ENCODE peak calls at places on chromosomes 11 and 22, in four cellular contexts. Q is heart right ventricle, E is HCT116, Y is tibial artery. Z is an unnamed sample.

GRCh38 chr11:21411114-21411513 is 741.7 kb downstream of the NELL1 start:
- DNase-seq in Q (no peak), E (no peak), Y (no peak), Z (no peak)

GRCh38 chr22:30212996-30213441 is 33.5 kb downstream of the LIF start:
- DNase-seq in Q (no peak), E (no peak), Y (no peak), Z (no peak)

GRCh38 chr11:5892908-5893307 is at the start of gene OR52E5:
- DNase-seq in Q (no peak), E (no peak), Y (no peak), Z (no peak)

GRCh38 chr22:50032109-50032871 is 19.7 kb upstream of the IL17REL start:
- DNase-seq in Q (no peak), E (no peak), Y (no peak), Z (peak; percentile 61)

GRCh38 chr11:102196351-102196750 is 86.1 kb downstream of the YAP1 start:
- DNase-seq in Q (no peak), E (no peak), Y (no peak), Z (no peak)

GRCh38 chr22:47062126-47062525 is 299.7 kb downstream of the TBC1D22A start:
- DNase-seq in Q (no peak), E (no peak), Y (no peak), Z (no peak)

GRCh38 chr11:35822815-35823495 is 120.9 kb upstream of the LDLRAD3 start:
- DNase-seq in Q (no peak), E (no peak), Y (no peak), Z (no peak)

GRCh38 chr11:535519-536454 is at the start of gene HRAS:
- DNase-seq in Q (peak; percentile 96), E (peak; percentile 86), Y (peak; percentile 91), Z (peak; percentile 97)

GRCh38 chr22:19756288-19757128 is 4.1 kb upstream of the TBX1 start:
- DNase-seq in Q (peak; percentile 59), E (peak; percentile 34), Y (no peak), Z (peak; percentile 92)

GRCh38 chr22:50403701-50404101 is 60.6 kb downstream of the PPP6R2 start:
- DNase-seq in Q (peak; percentile 69), E (no peak), Y (peak; percentile 71), Z (peak; percentile 85)

GRCh38 chr11:326842-327580 is 6.4 kb upstream of the IFITM3 start:
- DNase-seq in Q (peak; percentile 84), E (no peak), Y (peak; percentile 90), Z (peak; percentile 88)

GRCh38 chr22:42945027-42945426 is 69.9 kb downstream of the PACSIN2 start:
- DNase-seq in Q (no peak), E (no peak), Y (no peak), Z (no peak)

GRCh38 chr22:27507935-27508504 is 293.5 kb downstream of the MN1 start:
- DNase-seq in Q (no peak), E (no peak), Y (no peak), Z (no peak)

GRCh38 chr11:45859661-45860140 is 12.4 kb downstream of the CRY2 start:
- DNase-seq in Q (peak; percentile 93), E (no peak), Y (peak; percentile 92), Z (peak; percentile 93)

GRCh38 chr11:17703951-17704350 is 15.4 kb upstream of the MYOD1 start:
- DNase-seq in Q (no peak), E (peak; percentile 69), Y (no peak), Z (no peak)

GRCh38 chr22:24801906-24802504 is 4.0 kb upstream of the SGSM1 start:
- DNase-seq in Q (no peak), E (no peak), Y (no peak), Z (no peak)

GRCh38 chr11:122765487-122766131 is 72.7 kb upstream of the CRTAM start:
- DNase-seq in Q (no peak), E (no peak), Y (no peak), Z (no peak)

GRCh38 chr11:71065794-71066193 is 186.6 kb downstream of the SHANK2 start:
- DNase-seq in Q (no peak), E (no peak), Y (no peak), Z (no peak)

GRCh38 chr11:71068963-71069362 is 183.4 kb downstream of the SHANK2 start:
- DNase-seq in Q (no peak), E (no peak), Y (no peak), Z (no peak)

GRCh38 chr11:71064702-71065515 is 187.5 kb downstream of the SHANK2 start:
- DNase-seq in Q (no peak), E (no peak), Y (no peak), Z (no peak)

GRCh38 chr11:71066311-71066710 is 186.1 kb downstream of the SHANK2 start:
- DNase-seq in Q (no peak), E (no peak), Y (no peak), Z (no peak)

GRCh38 chr11:71067753-71068152 is 184.6 kb downstream of the SHANK2 start:
- DNase-seq in Q (no peak), E (no peak), Y (no peak), Z (no peak)
- H3K9me3 ChIP-seq in Q (no peaks in the 10 kb centered on the region), E (no peaks in the 10 kb centered on the region), Y (no peaks in the 10 kb centered on the region), Z (no peaks in the 10 kb centered on the region)

GRCh38 chr11:118622376-118623290 is 15.2 kb downstream of the PHLDB1 start:
- DNase-seq in Q (peak; percentile 55), E (peak; percentile 68), Y (no peak), Z (peak; percentile 86)

GRCh38 chr11:118623291-118623655 is 15.9 kb downstream of the PHLDB1 start:
- DNase-seq in Q (no peak), E (no peak), Y (no peak), Z (no peak)

GRCh38 chr11:118627566-118627965 is 20.2 kb downstream of the PHLDB1 start:
- DNase-seq in Q (no peak), E (no peak), Y (no peak), Z (no peak)

GRCh38 chr11:118625976-118626375 is 18.6 kb downstream of the PHLDB1 start:
- DNase-seq in Q (no peak), E (no peak), Y (no peak), Z (no peak)

DNA sequence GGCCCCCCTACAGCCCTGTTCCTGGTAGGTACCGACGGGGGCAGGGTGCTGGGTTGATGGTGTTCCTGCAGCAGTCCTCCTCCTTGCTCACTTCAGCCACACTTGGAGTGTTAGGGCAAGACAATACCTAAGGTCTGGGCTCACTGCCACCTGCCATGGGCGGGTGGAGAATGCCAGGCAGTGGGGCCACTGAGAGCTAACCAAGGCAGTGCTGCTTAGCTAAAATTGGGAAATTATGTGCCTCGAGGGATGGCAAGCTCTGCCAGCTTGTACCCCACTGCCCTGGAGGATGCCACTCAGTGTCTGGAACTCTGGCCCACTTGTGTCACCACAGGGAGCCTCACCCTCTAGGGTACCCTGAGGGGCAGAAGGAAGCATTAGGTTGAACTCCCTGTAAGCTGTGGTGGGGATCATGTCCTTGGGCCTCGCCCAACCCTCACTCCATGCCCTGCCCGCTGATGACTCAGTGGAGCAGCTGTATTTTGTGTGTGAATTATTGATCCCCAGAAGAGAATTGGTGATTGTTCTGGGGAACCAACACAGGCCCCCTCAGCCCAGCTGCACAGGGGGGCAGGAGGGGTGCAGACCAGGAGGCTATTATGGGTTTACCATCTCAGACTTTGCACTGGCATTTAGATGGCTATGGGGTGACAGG is 17.7 kb downstream of the PHLDB1 start:
- DNase-seq in Q (no peak), E (no peak), Y (no peak), Z (no peak)
- H3K36me3 ChIP-seq in Q (peaks cover 5% of the 10 kb centered on the region), E (peaks cover 19% of the 10 kb centered on the region), Y (peaks cover 55% of the 10 kb centered on the region), Z (peaks cover 48% of the 10 kb centered on the region)

GRCh38 chr22:26431151-26431995 is 2.3 kb downstream of the ASPHD2 start:
- DNase-seq in Q (no peak), E (no peak), Y (no peak), Z (no peak)
- H3K27ac ChIP-seq in Q (no peak overlapping the region), E (no peak overlapping the region), Y (no peak overlapping the region), Z (no peak overlapping the region)

GRCh38 chr11:100221791-100222190 is 465.3 kb upstream of the ARHGAP42 start:
- DNase-seq in Q (no peak), E (no peak), Y (no peak), Z (no peak)
- H3K9me3 ChIP-seq in Q (no peaks in the 10 kb centered on the region), E (no peaks in the 10 kb centered on the region), Y (no peaks in the 10 kb centered on the region), Z (no peaks in the 10 kb centered on the region)

Z was measured in left lung.